ENCODE peak calls at places on chromosomes 16 and 17, in nine cellular contexts. One of them, this sample, is unnamed.
A peak's percentile ranks its signal among the peaks of the same experiment; 100 is the strongest.

GRCh38 chr17:35046740-35047283 is 16.7 kb downstream of the RFFL start:
- DNase-seq in progenitor cell of endocrine pancreas: no peak
- DNase-seq in PC-9: peak; percentile 59
- DNase-seq in mesothelial cell of epicardium: no peak
- DNase-seq in tibial nerve: no peak
- DNase-seq in tibial artery: no peak
- DNase-seq in heart right ventricle: no peak
- DNase-seq in AG10803: peak; percentile 49
- DNase-seq in glutamatergic neuron: no peak
- DNase-seq in this sample: no peak

GRCh38 chr16:68229431-68230175 is 6.3 kb downstream of the ESRP2 start:
- DNase-seq in heart right ventricle: no peak
- DNase-seq in AG10803: peak; percentile 79
- DNase-seq in tibial artery: peak; percentile 70
- DNase-seq in progenitor cell of endocrine pancreas: peak; percentile 34
- DNase-seq in mesothelial cell of epicardium: no peak
- DNase-seq in glutamatergic neuron: no peak
- DNase-seq in PC-9: no peak
- DNase-seq in tibial nerve: no peak
- DNase-seq in this sample: peak; percentile 64

GRCh38 chr17:48878920-48879898 is 13.4 kb upstream of the ATP5MC1 start:
- DNase-seq in tibial nerve: no peak
- DNase-seq in AG10803: peak; percentile 61
- DNase-seq in tibial artery: no peak
- DNase-seq in progenitor cell of endocrine pancreas: peak; percentile 14
- DNase-seq in mesothelial cell of epicardium: no peak
- DNase-seq in PC-9: peak; percentile 52
- DNase-seq in heart right ventricle: peak; percentile 55
- DNase-seq in glutamatergic neuron: peak; percentile 62
- DNase-seq in this sample: no peak

GRCh38 chr16:66741131-66741900 is 10.1 kb downstream of the DYNC1LI2 start:
- DNase-seq in heart right ventricle: peak; percentile 97
- DNase-seq in mesothelial cell of epicardium: no peak
- DNase-seq in tibial nerve: peak; percentile 88
- DNase-seq in tibial artery: peak; percentile 95
- DNase-seq in AG10803: peak; percentile 94
- DNase-seq in progenitor cell of endocrine pancreas: no peak
- DNase-seq in glutamatergic neuron: peak; percentile 73
- DNase-seq in PC-9: peak; percentile 39
- DNase-seq in this sample: peak; percentile 91

GRCh38 chr16:26605872-26606271 is 460.9 kb upstream of the C16orf82 start:
- DNase-seq in progenitor cell of endocrine pancreas: no peak
- DNase-seq in tibial nerve: no peak
- DNase-seq in AG10803: no peak
- DNase-seq in tibial artery: no peak
- DNase-seq in mesothelial cell of epicardium: no peak
- DNase-seq in glutamatergic neuron: no peak
- DNase-seq in heart right ventricle: no peak
- DNase-seq in PC-9: no peak
- DNase-seq in this sample: no peak

GRCh38 chr16:51084074-51084928 is 66.8 kb downstream of the SALL1 start:
- DNase-seq in tibial nerve: no peak
- DNase-seq in glutamatergic neuron: no peak
- DNase-seq in tibial artery: no peak
- DNase-seq in mesothelial cell of epicardium: no peak
- DNase-seq in progenitor cell of endocrine pancreas: no peak
- DNase-seq in AG10803: peak; percentile 5
- DNase-seq in PC-9: no peak
- DNase-seq in heart right ventricle: no peak
- DNase-seq in this sample: no peak

GRCh38 chr16:2160915-2161551 is 5.5 kb downstream of the TRAF7 start:
- DNase-seq in AG10803: peak; percentile 87
- DNase-seq in progenitor cell of endocrine pancreas: no peak
- DNase-seq in heart right ventricle: peak; percentile 44
- DNase-seq in tibial nerve: peak; percentile 65
- DNase-seq in PC-9: no peak
- DNase-seq in tibial artery: no peak
- DNase-seq in glutamatergic neuron: peak; percentile 46
- DNase-seq in mesothelial cell of epicardium: no peak
- DNase-seq in this sample: peak; percentile 91

GRCh38 chr16:81388357-81388756 is 56.3 kb upstream of the CMIP start:
- DNase-seq in PC-9: no peak
- DNase-seq in tibial nerve: no peak
- DNase-seq in progenitor cell of endocrine pancreas: no peak
- DNase-seq in mesothelial cell of epicardium: no peak
- DNase-seq in tibial artery: no peak
- DNase-seq in glutamatergic neuron: no peak
- DNase-seq in AG10803: no peak
- DNase-seq in heart right ventricle: no peak
- DNase-seq in this sample: no peak

GRCh38 chr17:7586673-7587419 is 3.0 kb downstream of the SOX15 start:
- DNase-seq in progenitor cell of endocrine pancreas: no peak
- DNase-seq in AG10803: no peak
- DNase-seq in tibial artery: no peak
- DNase-seq in tibial nerve: no peak
- DNase-seq in heart right ventricle: peak; percentile 38
- DNase-seq in PC-9: peak; percentile 63
- DNase-seq in mesothelial cell of epicardium: no peak
- DNase-seq in glutamatergic neuron: no peak
- DNase-seq in this sample: no peak
- TF ChIP-seq CTCF in progenitor cell of endocrine pancreas: peak; percentile 24
- TF ChIP-seq CTCF in AG10803: peak; percentile 11
- TF ChIP-seq CTCF in tibial artery: no peak
- TF ChIP-seq CTCF in tibial nerve: no peak
- TF ChIP-seq CTCF in heart right ventricle: peak; percentile 40
- TF ChIP-seq CTCF in PC-9: peak; percentile 63
- TF ChIP-seq CTCF in mesothelial cell of epicardium: no peak
- TF ChIP-seq CTCF in glutamatergic neuron: no peak
- TF ChIP-seq CTCF in this sample: peak; percentile 54

GRCh38 chr17:38674749-38675615 is at the start of gene EPOP:
- DNase-seq in progenitor cell of endocrine pancreas: peak; percentile 66
- DNase-seq in tibial artery: peak; percentile 92
- DNase-seq in PC-9: peak; percentile 62
- DNase-seq in tibial nerve: peak; percentile 54
- DNase-seq in heart right ventricle: peak; percentile 87
- DNase-seq in AG10803: peak; percentile 79
- DNase-seq in glutamatergic neuron: peak; percentile 83
- DNase-seq in mesothelial cell of epicardium: peak; percentile 69
- DNase-seq in this sample: peak; percentile 84
- TF ChIP-seq CTCF in progenitor cell of endocrine pancreas: peak; percentile 15
- TF ChIP-seq CTCF in tibial artery: no peak
- TF ChIP-seq CTCF in PC-9: no peak
- TF ChIP-seq CTCF in tibial nerve: no peak
- TF ChIP-seq CTCF in heart right ventricle: peak; percentile 4
- TF ChIP-seq CTCF in AG10803: no peak
- TF ChIP-seq CTCF in glutamatergic neuron: no peak
- TF ChIP-seq CTCF in mesothelial cell of epicardium: no peak
- TF ChIP-seq CTCF in this sample: no peak

DNA sequence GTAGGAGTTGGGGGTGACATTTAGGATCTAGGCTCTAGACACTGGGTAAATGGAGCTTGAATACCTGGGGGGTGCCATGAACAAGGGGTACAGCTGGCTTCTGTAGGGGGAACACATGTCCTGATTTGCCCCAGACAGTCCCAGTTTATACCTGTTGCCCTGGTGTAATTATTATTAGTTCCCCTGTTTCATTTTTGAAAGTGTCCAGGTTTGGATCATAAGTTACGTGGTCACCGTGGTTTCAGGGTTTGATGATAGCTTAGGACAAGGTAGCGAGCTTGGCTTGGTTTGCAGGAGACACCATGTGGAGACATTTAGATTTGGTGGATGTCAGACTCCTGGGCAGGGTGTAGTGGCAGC is 5.5 kb downstream of the MLLT6 start:
- DNase-seq in AG10803: no peak
- DNase-seq in glutamatergic neuron: no peak
- DNase-seq in PC-9: no peak
- DNase-seq in mesothelial cell of epicardium: no peak
- DNase-seq in tibial artery: no peak
- DNase-seq in heart right ventricle: no peak
- DNase-seq in progenitor cell of endocrine pancreas: no peak
- DNase-seq in tibial nerve: no peak
- DNase-seq in this sample: no peak
- TF ChIP-seq CTCF in AG10803: no peak
- TF ChIP-seq CTCF in glutamatergic neuron: no peak
- TF ChIP-seq CTCF in PC-9: no peak
- TF ChIP-seq CTCF in mesothelial cell of epicardium: no peak
- TF ChIP-seq CTCF in tibial artery: no peak
- TF ChIP-seq CTCF in heart right ventricle: no peak
- TF ChIP-seq CTCF in progenitor cell of endocrine pancreas: no peak
- TF ChIP-seq CTCF in tibial nerve: no peak
- TF ChIP-seq CTCF in this sample: no peak

DNA sequence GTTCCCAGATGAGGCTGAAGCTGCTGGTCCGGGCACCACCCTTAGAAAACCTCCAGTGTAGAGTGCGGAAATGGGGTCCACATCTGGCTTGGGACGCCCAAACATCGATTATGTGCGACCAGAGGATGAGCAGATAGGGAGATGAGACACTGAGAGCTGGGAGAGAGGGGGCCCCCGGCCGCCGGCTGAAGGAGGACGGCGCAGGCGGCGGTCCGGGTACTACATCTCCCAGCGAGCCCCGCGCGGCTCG is 182 bp upstream of the SPECC1 start:
- DNase-seq in glutamatergic neuron: no peak
- DNase-seq in PC-9: no peak
- DNase-seq in heart right ventricle: no peak
- DNase-seq in tibial nerve: no peak
- DNase-seq in tibial artery: no peak
- DNase-seq in AG10803: no peak
- DNase-seq in progenitor cell of endocrine pancreas: no peak
- DNase-seq in mesothelial cell of epicardium: no peak
- DNase-seq in this sample: no peak
- TF ChIP-seq CTCF in glutamatergic neuron: no peak
- TF ChIP-seq CTCF in PC-9: peak; percentile 87
- TF ChIP-seq CTCF in heart right ventricle: no peak
- TF ChIP-seq CTCF in tibial nerve: no peak
- TF ChIP-seq CTCF in tibial artery: no peak
- TF ChIP-seq CTCF in AG10803: no peak
- TF ChIP-seq CTCF in progenitor cell of endocrine pancreas: no peak
- TF ChIP-seq CTCF in mesothelial cell of epicardium: no peak
- TF ChIP-seq CTCF in this sample: no peak

This sample was measured in suprapubic skin.